ENCODE peak calls at places on chromosome X, in seven cellular contexts. W is transverse colon; L is thyroid gland; N is right cardiac atrium; F is coronary artery; K is IMR-90; M is effector memory CD4-positive, alpha-beta T cell. D is an unnamed sample.

GRCh38 chrX:13121020-13121419 is 76.6 kb upstream of the FAM9C start:
- DNase-seq in W (no peak), L (no peak), N (no peak), F (no peak), K (no peak), M (no peak), D (no peak)

GRCh38 chrX:25198891-25199290 is 183.1 kb upstream of the ARX start:
- DNase-seq in W (no peak), L (no peak), N (no peak), F (no peak), K (no peak), M (no peak), D (no peak)

GRCh38 chrX:78123190-78123589 is 16.3 kb downstream of the TAF9B start:
- DNase-seq in W (no peak), L (no peak), N (no peak), F (no peak), K (peak), M (no peak), D (no peak)

GRCh38 chrX:130376077-130376476 is 9.4 kb downstream of the GPR119 start:
- DNase-seq in W (no peak), L (no peak), N (no peak), F (no peak), K (no peak), M (no peak), D (no peak)

GRCh38 chrX:130975947-130976346 is 72.9 kb upstream of the ENOX2 start:
- DNase-seq in W (peak), L (peak), N (no peak), F (no peak), K (peak), M (no peak), D (peak)

GRCh38 chrX:48937065-48937907 is 18.5 kb upstream of the PIM2 start:
- DNase-seq in W (peak), L (peak), N (peak), F (no peak), K (no peak), M (peak), D (peak)

GRCh38 chrX:22950278-22951266 is 49.2 kb upstream of the DDX53 start:
- DNase-seq in W (no peak), L (no peak), N (no peak), F (no peak), K (peak), M (no peak), D (no peak)

GRCh38 chrX:95330292-95330691 is 1354.3 kb upstream of the DIAPH2 start:
- DNase-seq in W (no peak), L (no peak), N (no peak), F (no peak), K (no peak), M (no peak), D (no peak)

GRCh38 chrX:149570668-149571067 is 16.6 kb downstream of the MAGEA9B start:
- DNase-seq in W (no peak), L (no peak), N (no peak), F (no peak), K (peak), M (no peak), D (no peak)

GRCh38 chrX:85544609-85545008 is 165.1 kb upstream of the POF1B start:
- DNase-seq in W (no peak), L (no peak), N (no peak), F (no peak), K (no peak), M (no peak), D (no peak)

GRCh38 chrX:105698386-105698785 is 124.0 kb upstream of the NRK start:
- DNase-seq in W (no peak), L (no peak), N (no peak), F (no peak), K (no peak), M (no peak), D (no peak)

GRCh38 chrX:121496966-121497365 is 449.6 kb downstream of the GLUD2 start:
- DNase-seq in W (no peak), L (no peak), N (no peak), F (no peak), K (no peak), M (no peak), D (no peak)

GRCh38 chrX:16725067-16725466 is 5.7 kb downstream of the SYAP1 start:
- DNase-seq in W (no peak), L (no peak), N (no peak), F (no peak), K (no peak), M (no peak), D (no peak)
- H3K27ac ChIP-seq in W (peak), L (no peak), N (no peak), F (no peak), K (no peak), M (no peak), D (no peak)

GRCh38 chrX:71099736-71100135 is 4.1 kb downstream of the FOXO4 start:
- DNase-seq in W (no peak), L (no peak), N (no peak), F (no peak), K (no peak), M (no peak), D (no peak)

GRCh38 chrX:71102292-71102691 is 4.2 kb downstream of the CXorf65 start:
- DNase-seq in W (no peak), L (no peak), N (no peak), F (no peak), K (no peak), M (no peak), D (no peak)

GRCh38 chrX:71103110-71103983 is 3.2 kb downstream of the CXorf65 start:
- DNase-seq in W (peak), L (peak), N (no peak), F (no peak), K (no peak), M (peak), D (peak)

GRCh38 chrX:71098951-71099506 is 3.4 kb downstream of the FOXO4 start:
- DNase-seq in W (no peak), L (no peak), N (no peak), F (no peak), K (no peak), M (no peak), D (no peak)

DNA sequence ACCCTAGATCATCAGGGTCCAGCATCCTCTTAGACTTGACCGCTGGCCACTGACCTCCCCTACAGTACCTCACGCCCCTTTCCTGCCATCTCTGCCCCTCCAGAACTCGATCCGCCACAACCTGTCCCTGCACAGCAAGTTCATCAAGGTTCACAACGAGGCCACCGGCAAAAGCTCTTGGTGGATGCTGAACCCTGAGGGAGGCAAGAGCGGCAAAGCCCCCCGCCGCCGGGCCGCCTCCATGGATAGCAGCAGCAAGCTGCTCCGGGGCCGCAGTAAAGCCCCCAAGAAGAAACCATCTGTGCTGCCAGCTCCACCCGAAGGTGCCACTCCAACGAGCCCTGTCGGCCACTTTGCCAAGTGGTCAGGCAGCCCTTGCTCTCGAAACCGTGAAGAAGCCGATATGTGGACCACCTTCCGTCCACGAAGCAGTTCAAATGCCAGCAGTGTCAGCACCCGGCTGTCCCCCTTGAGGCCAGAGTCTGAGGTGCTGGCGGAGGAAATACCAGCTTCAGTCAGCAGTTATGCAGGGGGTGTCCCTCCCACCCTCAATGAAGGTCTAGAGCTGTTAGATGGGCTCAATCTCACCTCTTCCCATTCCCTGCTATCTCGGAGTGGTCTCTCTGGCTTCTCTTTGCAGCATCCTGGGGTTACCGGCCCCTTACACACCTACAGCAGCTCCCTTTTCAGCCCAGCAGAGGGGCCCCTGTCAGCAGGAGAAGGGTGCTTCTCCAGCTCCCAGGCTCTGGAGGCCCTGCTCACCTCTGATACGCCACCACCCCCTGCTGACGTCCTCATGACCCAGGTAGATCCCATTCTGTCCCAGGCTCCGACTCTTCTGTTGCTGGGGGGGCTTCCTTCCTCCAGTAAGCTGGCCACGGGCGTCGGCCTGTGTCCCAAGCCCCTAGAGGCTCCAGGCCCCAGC is 5.2 kb downstream of the FOXO4 start:
- DNase-seq in W (no peak), L (no peak), N (no peak), F (no peak), K (no peak), M (no peak), D (no peak)
- H3K27ac ChIP-seq in W (no peak), L (no peak), N (no peak), F (no peak), K (no peak), M (no peak), D (no peak)

DNA sequence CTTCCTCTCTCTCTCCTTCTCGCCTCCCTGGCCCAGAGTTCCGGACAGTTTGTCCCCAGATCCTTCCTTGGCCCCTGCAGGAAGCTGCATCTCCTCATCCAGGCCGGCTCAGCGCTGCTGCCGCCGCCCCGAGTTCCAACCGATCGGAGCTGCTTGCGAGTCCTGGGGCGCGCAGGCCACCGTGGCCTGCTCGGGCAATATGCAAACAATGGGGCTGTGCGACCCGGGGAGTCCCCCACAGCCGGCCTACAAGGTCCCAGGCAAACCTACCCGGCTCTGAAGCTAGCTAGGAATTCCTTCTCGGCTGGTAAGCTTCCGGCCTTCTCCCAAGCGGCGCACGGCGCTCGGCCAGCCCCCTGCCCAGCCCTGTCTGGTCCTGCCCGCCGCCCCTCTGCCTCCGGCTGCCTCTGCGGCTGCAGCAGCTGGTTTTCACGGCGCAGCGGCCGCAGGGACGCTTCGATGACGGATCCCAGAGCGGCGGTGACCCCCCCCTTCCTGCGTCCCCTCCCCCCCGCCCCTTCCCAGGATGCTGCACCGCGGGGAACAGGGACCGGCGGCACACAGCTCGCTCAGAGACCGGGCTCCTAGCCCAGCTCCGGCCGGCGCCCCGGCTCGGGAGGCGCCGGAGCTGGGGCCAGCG is 59.4 kb downstream of the TSC22D3 start:
- DNase-seq in W (peak), L (no peak), N (peak), F (no peak), K (peak), M (no peak), D (peak)
- H3K27ac ChIP-seq in W (peak), L (peak), N (peak), F (peak), K (peak), M (peak), D (peak)

DNA sequence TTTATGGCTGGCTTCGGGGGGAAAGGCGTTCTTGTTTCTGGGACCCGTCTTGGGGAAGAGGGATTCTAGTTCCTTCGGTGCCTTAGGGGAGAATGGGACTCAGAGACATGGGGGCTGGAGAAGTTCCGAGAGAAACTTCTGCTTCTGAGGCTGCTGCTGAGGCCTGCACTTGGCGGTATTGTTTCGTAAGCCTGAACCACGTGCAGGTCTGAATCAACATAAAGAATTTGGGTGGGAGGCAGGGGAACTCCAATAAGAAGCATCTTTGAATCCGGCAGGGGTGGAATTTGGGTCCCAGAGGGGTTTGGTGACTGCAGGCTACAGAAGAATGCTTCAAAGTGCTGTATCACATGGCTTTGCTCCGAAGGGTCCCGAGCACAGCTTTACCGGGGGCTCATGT is 15.1 kb downstream of the XG start:
- DNase-seq in W (no peak), L (no peak), N (no peak), F (no peak), K (peak), M (no peak), D (no peak)
- H3K27ac ChIP-seq in W (no peak), L (no peak), N (no peak), F (no peak), K (no peak), M (no peak), D (no peak)

DNA sequence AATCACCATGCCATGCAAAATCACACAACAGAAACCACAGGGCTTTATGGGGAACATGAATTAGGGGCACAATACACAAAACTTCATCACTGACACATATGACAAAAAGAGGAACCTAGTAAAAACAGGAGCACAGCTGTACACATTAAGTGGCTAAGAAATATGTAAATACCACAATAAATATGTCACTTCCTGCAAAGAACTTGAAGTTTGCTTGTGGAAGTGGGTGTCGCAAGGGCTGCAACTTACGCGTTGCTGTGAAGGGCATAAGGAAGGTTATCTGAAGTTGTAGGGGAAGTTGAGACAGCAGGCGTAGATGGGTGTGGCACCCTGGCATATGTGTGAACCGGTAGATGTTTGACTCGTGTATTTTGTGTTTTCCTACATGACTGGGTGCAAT is 42.4 kb downstream of the CLCN4 start:
- DNase-seq in W (peak), L (no peak), N (peak), F (no peak), K (peak), M (no peak), D (peak)
- H3K27ac ChIP-seq in W (no peak), L (no peak), N (no peak), F (no peak), K (no peak), M (no peak), D (no peak)

GRCh38 chrX:74249963-74250362 is 54.0 kb upstream of the ZCCHC13 start:
- DNase-seq in W (no peak), L (no peak), N (no peak), F (no peak), K (no peak), M (no peak), D (no peak)
- H3K27ac ChIP-seq in W (peak), L (no peak), N (no peak), F (no peak), K (peak), M (no peak), D (no peak)

GRCh38 chrX:153075366-153075765 is 3.1 kb downstream of the PNMA6A start:
- DNase-seq in W (no peak), L (no peak), N (no peak), F (no peak), K (no peak), M (no peak), D (no peak)

GRCh38 chrX:153074262-153074899 is 2.1 kb downstream of the PNMA6A start:
- DNase-seq in W (no peak), L (no peak), N (no peak), F (no peak), K (no peak), M (no peak), D (no peak)

DNA sequence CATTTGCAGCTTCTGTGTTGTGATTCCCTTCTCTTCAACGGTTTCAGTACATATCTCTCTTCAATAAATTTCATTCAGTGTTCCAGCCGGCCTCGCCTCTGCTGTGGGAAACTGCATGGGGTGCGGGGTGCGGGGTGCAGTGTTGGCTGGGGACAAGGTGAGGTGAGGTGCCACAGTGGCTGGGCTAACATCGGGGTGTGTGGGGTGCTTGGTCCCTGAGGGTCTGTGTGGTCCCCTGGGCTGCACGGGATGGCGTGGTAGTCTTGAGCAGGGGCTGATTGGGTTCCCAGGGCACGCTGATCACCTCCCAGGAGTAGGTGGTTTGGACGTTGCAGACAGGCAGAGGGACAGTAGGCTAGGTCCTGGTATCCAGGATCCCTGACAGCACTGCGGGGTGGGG is 2.7 kb downstream of the PNMA6A start:
- DNase-seq in W (no peak), L (no peak), N (no peak), F (no peak), K (no peak), M (no peak), D (no peak)
- H3K27ac ChIP-seq in W (no peak), L (no peak), N (no peak), F (no peak), K (no peak), M (no peak), D (no peak)

GRCh38 chrX:107629533-107629909 is 1.2 kb downstream of the PRPS1 start:
- DNase-seq in W (no peak), L (peak), N (no peak), F (no peak), K (peak), M (no peak), D (no peak)
- H3K27ac ChIP-seq in W (no peak), L (peak), N (no peak), F (no peak), K (no peak), M (no peak), D (no peak)